ENCODE peak calls at places on chromosomes 7 and 10, in ten cellular contexts. A, O, N, U, K, Z, G, R, Q and E are unnamed samples.

GRCh38 chr10:31771345-31771831 is 157.2 kb downstream of the ARHGAP12 start:
- DNase-seq in A (no peak), O (no peak), N (peak), U (no peak), K (no peak), Z (no peak), G (no peak), R (no peak), Q (no peak), E (peak)

GRCh38 chr7:34069676-34070075 is 164.3 kb downstream of the BMPER start:
- DNase-seq in A (no peak), O (no peak), N (peak), U (no peak), K (no peak), Z (no peak), G (no peak), R (no peak), Q (peak), E (peak)

GRCh38 chr7:112898432-112899290 is 108.5 kb upstream of the TMEM168 start:
- DNase-seq in A (peak), O (no peak), N (peak), U (no peak), K (peak), Z (peak), G (peak), R (no peak), Q (peak), E (peak)

GRCh38 chr10:13837966-13838365 is 251.2 kb downstream of the PRPF18 start:
- DNase-seq in A (no peak), O (no peak), N (no peak), U (no peak), K (no peak), Z (no peak), G (no peak), R (no peak), Q (no peak), E (no peak)

GRCh38 chr10:70769121-70769520 is 16.1 kb downstream of the TBATA start:
- DNase-seq in A (no peak), O (no peak), N (no peak), U (no peak), K (no peak), Z (no peak), G (no peak), R (no peak), Q (no peak), E (no peak)

GRCh38 chr10:100670828-100671479 is 74.4 kb upstream of the PAX2 start:
- DNase-seq in A (peak), O (no peak), N (no peak), U (no peak), K (peak), Z (no peak), G (peak), R (no peak), Q (no peak), E (no peak)

GRCh38 chr10:5900247-5900646 is 10.2 kb downstream of the FBH1 start:
- DNase-seq in A (no peak), O (no peak), N (no peak), U (no peak), K (no peak), Z (no peak), G (no peak), R (no peak), Q (no peak), E (no peak)

GRCh38 chr10:110269641-110270318 is 34.9 kb downstream of the SMNDC1 start:
- DNase-seq in A (no peak), O (peak), N (peak), U (no peak), K (no peak), Z (no peak), G (no peak), R (no peak), Q (peak), E (peak)

GRCh38 chr10:18400201-18400910 is 251.0 kb downstream of the NSUN6 start:
- DNase-seq in A (no peak), O (no peak), N (peak), U (no peak), K (peak), Z (no peak), G (no peak), R (peak), Q (no peak), E (no peak)

GRCh38 chr10:42975558-42976352 is 101.1 kb upstream of the RET start:
- DNase-seq in A (no peak), O (no peak), N (no peak), U (no peak), K (no peak), Z (no peak), G (peak), R (peak), Q (no peak), E (no peak)

GRCh38 chr10:86596266-86596665 is 58.1 kb upstream of the OPN4 start:
- DNase-seq in A (no peak), O (no peak), N (peak), U (no peak), K (no peak), Z (no peak), G (no peak), R (no peak), Q (no peak), E (no peak)

GRCh38 chr10:75013522-75013921 is 97.9 kb upstream of the SAMD8 start:
- DNase-seq in A (no peak), O (no peak), N (no peak), U (no peak), K (no peak), Z (no peak), G (no peak), R (no peak), Q (no peak), E (no peak)

GRCh38 chr7:148782757-148783456 is 84.2 kb downstream of the CUL1 start:
- DNase-seq in A (no peak), O (no peak), N (peak), U (no peak), K (peak), Z (no peak), G (no peak), R (no peak), Q (no peak), E (no peak)

GRCh38 chr7:134029-134428 is 58.3 kb upstream of the FAM20C start:
- DNase-seq in A (no peak), O (no peak), N (no peak), U (no peak), K (no peak), Z (no peak), G (no peak), R (no peak), Q (no peak), E (no peak)

GRCh38 chr7:117592011-117592635 is 112.3 kb downstream of the CFTR start:
- DNase-seq in A (no peak), O (no peak), N (no peak), U (no peak), K (peak), Z (no peak), G (no peak), R (no peak), Q (no peak), E (no peak)

GRCh38 chr10:101043356-101043707 is 12.3 kb downstream of the SFXN3 start:
- DNase-seq in A (no peak), O (no peak), N (no peak), U (no peak), K (no peak), Z (no peak), G (no peak), R (no peak), Q (no peak), E (no peak)

GRCh38 chr7:19964198-19964597 is 190.8 kb upstream of the TMEM196 start:
- DNase-seq in A (no peak), O (no peak), N (peak), U (no peak), K (no peak), Z (peak), G (no peak), R (no peak), Q (peak), E (peak)

GRCh38 chr10:71608863-71609768 is 110.5 kb downstream of the C10orf105 start:
- DNase-seq in A (peak), O (peak), N (peak), U (peak), K (peak), Z (no peak), G (peak), R (peak), Q (peak), E (peak)

GRCh38 chr10:63120554-63120953 is 12.6 kb upstream of the NRBF2 start:
- DNase-seq in A (no peak), O (no peak), N (peak), U (no peak), K (no peak), Z (peak), G (no peak), R (no peak), Q (peak), E (peak)

GRCh38 chr10:88890681-88891371 is 10.8 kb downstream of the STAMBPL1 start:
- DNase-seq in A (no peak), O (no peak), N (peak), U (no peak), K (no peak), Z (no peak), G (no peak), R (no peak), Q (no peak), E (no peak)

GRCh38 chr10:51377070-51377931 is 303.0 kb downstream of the PRKG1 start:
- DNase-seq in A (no peak), O (no peak), N (no peak), U (no peak), K (no peak), Z (no peak), G (no peak), R (no peak), Q (no peak), E (no peak)

GRCh38 chr10:23695825-23696420 is 257.0 kb downstream of the OTUD1 start:
- DNase-seq in A (no peak), O (no peak), N (no peak), U (no peak), K (peak), Z (no peak), G (no peak), R (no peak), Q (no peak), E (no peak)

GRCh38 chr7:146366938-146367337 is 250.3 kb downstream of the CNTNAP2 start:
- DNase-seq in A (no peak), O (no peak), N (peak), U (no peak), K (no peak), Z (no peak), G (no peak), R (no peak), Q (no peak), E (peak)

GRCh38 chr7:46996972-46997371 is 584.9 kb downstream of the TNS3 start:
- DNase-seq in A (no peak), O (no peak), N (no peak), U (no peak), K (no peak), Z (no peak), G (no peak), R (no peak), Q (no peak), E (no peak)

GRCh38 chr7:28389504-28390385 is 22.6 kb upstream of the CREB5 start:
- DNase-seq in A (no peak), O (no peak), N (peak), U (no peak), K (peak), Z (no peak), G (peak), R (no peak), Q (peak), E (peak)

GRCh38 chr10:12795723-12796122 is 205.8 kb downstream of the CCDC3 start:
- DNase-seq in A (no peak), O (no peak), N (no peak), U (no peak), K (no peak), Z (no peak), G (no peak), R (peak), Q (no peak), E (no peak)

GRCh38 chr7:82443801-82444219 is 233 bp upstream of the CACNA2D1 start:
- DNase-seq in A (no peak), O (peak), N (peak), U (peak), K (peak), Z (no peak), G (no peak), R (peak), Q (peak), E (peak)

GRCh38 chr7:158098125-158099030 is 489.2 kb downstream of the PTPRN2 start:
- DNase-seq in A (no peak), O (no peak), N (no peak), U (no peak), K (no peak), Z (no peak), G (no peak), R (no peak), Q (no peak), E (no peak)

GRCh38 chr7:81743665-81744064 is 26.2 kb downstream of the HGF start:
- DNase-seq in A (no peak), O (no peak), N (no peak), U (no peak), K (no peak), Z (no peak), G (no peak), R (no peak), Q (no peak), E (no peak)

GRCh38 chr7:97390915-97391593 is 273.6 kb downstream of the SDHAF3 start:
- DNase-seq in A (no peak), O (no peak), N (no peak), U (no peak), K (no peak), Z (no peak), G (no peak), R (no peak), Q (no peak), E (no peak)

GRCh38 chr7:43071604-43072003 is 40.8 kb upstream of the HECW1 start:
- DNase-seq in A (no peak), O (no peak), N (no peak), U (no peak), K (peak), Z (no peak), G (peak), R (no peak), Q (no peak), E (no peak)

GRCh38 chr7:37112882-37113281 is 335.8 kb downstream of the ELMO1 start:
- DNase-seq in A (no peak), O (no peak), N (no peak), U (no peak), K (no peak), Z (no peak), G (no peak), R (no peak), Q (no peak), E (no peak)

GRCh38 chr7:95905165-95905564 is 132.8 kb downstream of the DYNC1I1 start:
- DNase-seq in A (no peak), O (no peak), N (peak), U (no peak), K (peak), Z (no peak), G (peak), R (no peak), Q (no peak), E (no peak)